ENCODE peak calls at places on chromosomes 6 and 20, in six cellular contexts. One of them, this sample, is unnamed.
A peak's percentile ranks its signal among the peaks of the same experiment; 100 is the strongest.

GRCh38 chr6:88867841-88868558 is 95.4 kb downstream of the RNGTT start:
- DNase-seq in breast epithelium: no peak
- DNase-seq in HCT116: no peak
- DNase-seq in suprapubic skin: no peak
- DNase-seq in stomach: no peak
- DNase-seq in spleen: no peak
- DNase-seq in this sample: no peak

GRCh38 chr6:37376078-37376743 is 22.4 kb downstream of the RNF8 start:
- DNase-seq in suprapubic skin: no peak
- DNase-seq in HCT116: no peak
- DNase-seq in spleen: no peak
- DNase-seq in stomach: no peak
- DNase-seq in breast epithelium: no peak
- DNase-seq in this sample: no peak

GRCh38 chr20:7210910-7211309 is 443.4 kb downstream of the BMP2 start:
- DNase-seq in spleen: no peak
- DNase-seq in HCT116: no peak
- DNase-seq in suprapubic skin: no peak
- DNase-seq in stomach: no peak
- DNase-seq in breast epithelium: no peak
- DNase-seq in this sample: no peak

GRCh38 chr6:7703148-7703680 is 22.7 kb upstream of the BMP6 start:
- DNase-seq in breast epithelium: no peak
- DNase-seq in stomach: no peak
- DNase-seq in HCT116: no peak
- DNase-seq in suprapubic skin: no peak
- DNase-seq in spleen: no peak
- DNase-seq in this sample: no peak

GRCh38 chr20:58790440-58790839 is 60.3 kb downstream of the GNAS-AS1 start:
- DNase-seq in breast epithelium: no peak
- DNase-seq in spleen: peak; percentile 62
- DNase-seq in HCT116: no peak
- DNase-seq in suprapubic skin: no peak
- DNase-seq in stomach: no peak
- DNase-seq in this sample: no peak

GRCh38 chr6:117681321-117681720 is 6.1 kb downstream of the NUS1 start:
- DNase-seq in stomach: no peak
- DNase-seq in suprapubic skin: no peak
- DNase-seq in HCT116: no peak
- DNase-seq in breast epithelium: no peak
- DNase-seq in spleen: no peak
- DNase-seq in this sample: no peak

GRCh38 chr20:4708036-4708435 is 13.7 kb upstream of the PRND start:
- DNase-seq in breast epithelium: no peak
- DNase-seq in suprapubic skin: no peak
- DNase-seq in HCT116: no peak
- DNase-seq in spleen: no peak
- DNase-seq in stomach: peak; percentile 5
- DNase-seq in this sample: no peak

GRCh38 chr20:57038608-57039440 is 227.6 kb downstream of the BMP7 start:
- DNase-seq in breast epithelium: no peak
- DNase-seq in spleen: no peak
- DNase-seq in stomach: no peak
- DNase-seq in HCT116: no peak
- DNase-seq in suprapubic skin: no peak
- DNase-seq in this sample: no peak

GRCh38 chr20:36591854-36592641 is 13.5 kb upstream of the RAB5IF start:
- DNase-seq in stomach: no peak
- DNase-seq in HCT116: peak; percentile 22
- DNase-seq in suprapubic skin: no peak
- DNase-seq in spleen: no peak
- DNase-seq in breast epithelium: no peak
- DNase-seq in this sample: no peak

GRCh38 chr6:41504526-41505021 is 41.6 kb upstream of the FOXP4 start:
- DNase-seq in stomach: no peak
- DNase-seq in HCT116: no peak
- DNase-seq in breast epithelium: no peak
- DNase-seq in suprapubic skin: no peak
- DNase-seq in spleen: no peak
- DNase-seq in this sample: no peak

DNA sequence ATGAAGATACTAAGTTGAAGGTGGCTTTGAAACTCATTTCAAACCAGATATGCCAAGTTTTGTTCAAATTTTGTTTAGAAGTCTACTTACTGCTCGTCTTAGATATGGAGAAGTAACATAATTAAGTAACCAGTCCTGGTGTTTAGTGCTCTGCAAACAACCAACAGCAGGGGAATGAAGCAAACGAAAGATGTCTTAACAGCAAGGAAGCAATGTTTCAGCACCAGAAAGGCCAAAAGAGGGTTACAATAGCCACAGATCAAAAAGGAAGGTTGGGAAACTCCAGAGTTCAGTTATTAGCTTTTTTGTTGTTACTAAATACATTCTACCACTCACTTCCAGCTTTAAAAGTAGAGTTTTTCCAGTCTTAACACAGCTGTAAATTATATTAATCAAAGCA is 45.1 kb downstream of the LHFPL5 start:
- DNase-seq in HCT116: no peak
- DNase-seq in spleen: no peak
- DNase-seq in suprapubic skin: no peak
- DNase-seq in stomach: no peak
- DNase-seq in breast epithelium: no peak
- DNase-seq in this sample: no peak
- TF ChIP-seq POLR2AphosphoS5 in HCT116: no peak
- TF ChIP-seq POLR2AphosphoS5 in spleen: no peak
- TF ChIP-seq POLR2AphosphoS5 in suprapubic skin: no peak
- TF ChIP-seq POLR2AphosphoS5 in stomach: no peak
- TF ChIP-seq POLR2AphosphoS5 in breast epithelium: no peak
- TF ChIP-seq POLR2AphosphoS5 in this sample: no peak

GRCh38 chr20:23050847-23051627 is 1.6 kb upstream of the THBD start:
- DNase-seq in breast epithelium: peak; percentile 63
- DNase-seq in spleen: peak; percentile 91
- DNase-seq in suprapubic skin: peak; percentile 87
- DNase-seq in HCT116: peak; percentile 42
- DNase-seq in stomach: peak; percentile 78
- DNase-seq in this sample: peak; percentile 35

GRCh38 chr20:23047738-23048214 is 1.7 kb downstream of the THBD start:
- DNase-seq in breast epithelium: no peak
- DNase-seq in stomach: peak; percentile 46
- DNase-seq in HCT116: no peak
- DNase-seq in suprapubic skin: no peak
- DNase-seq in spleen: peak; percentile 89
- DNase-seq in this sample: no peak

GRCh38 chr20:23048283-23049200 is 930 bp downstream of the THBD start:
- DNase-seq in breast epithelium: peak; percentile 65
- DNase-seq in spleen: peak; percentile 96
- DNase-seq in HCT116: no peak
- DNase-seq in suprapubic skin: peak; percentile 75
- DNase-seq in stomach: peak; percentile 79
- DNase-seq in this sample: peak; percentile 36

GRCh38 chr20:23049933-23050838 is 714 bp upstream of the THBD start:
- DNase-seq in stomach: peak; percentile 71
- DNase-seq in suprapubic skin: peak; percentile 83
- DNase-seq in breast epithelium: peak; percentile 65
- DNase-seq in spleen: peak; percentile 92
- DNase-seq in HCT116: no peak
- DNase-seq in this sample: no peak

GRCh38 chr20:23049201-23049932 is at the start of gene THBD:
- DNase-seq in breast epithelium: peak; percentile 77
- DNase-seq in suprapubic skin: peak; percentile 89
- DNase-seq in spleen: peak; percentile 92
- DNase-seq in stomach: peak; percentile 76
- DNase-seq in HCT116: no peak
- DNase-seq in this sample: no peak
- TF ChIP-seq POLR2A in breast epithelium: peak; percentile 19
- TF ChIP-seq POLR2A in suprapubic skin: peak; percentile 81
- TF ChIP-seq POLR2A in spleen: peak; percentile 41
- TF ChIP-seq POLR2A in stomach: no peak
- TF ChIP-seq POLR2A in HCT116: no peak
- TF ChIP-seq POLR2A in this sample: no peak

GRCh38 chr6:122663981-122664380 is 53.8 kb downstream of the PKIB start:
- DNase-seq in stomach: no peak
- DNase-seq in HCT116: no peak
- DNase-seq in suprapubic skin: no peak
- DNase-seq in spleen: no peak
- DNase-seq in breast epithelium: no peak
- DNase-seq in this sample: no peak
- TF ChIP-seq POLR2AphosphoS5 in stomach: no peak
- TF ChIP-seq POLR2AphosphoS5 in HCT116: no peak
- TF ChIP-seq POLR2AphosphoS5 in suprapubic skin: no peak
- TF ChIP-seq POLR2AphosphoS5 in spleen: no peak
- TF ChIP-seq POLR2AphosphoS5 in breast epithelium: no peak
- TF ChIP-seq POLR2AphosphoS5 in this sample: no peak

GRCh38 chr6:43773050-43773956 is 3.3 kb downstream of the VEGFA start:
- DNase-seq in stomach: peak; percentile 76
- DNase-seq in breast epithelium: no peak
- DNase-seq in spleen: peak; percentile 85
- DNase-seq in suprapubic skin: no peak
- DNase-seq in HCT116: peak; percentile 44
- DNase-seq in this sample: peak; percentile 81

GRCh38 chr6:43770417-43771209 is 602 bp downstream of the VEGFA start:
- DNase-seq in breast epithelium: peak; percentile 64
- DNase-seq in spleen: peak; percentile 89
- DNase-seq in stomach: peak; percentile 63
- DNase-seq in HCT116: no peak
- DNase-seq in suprapubic skin: no peak
- DNase-seq in this sample: peak; percentile 58

GRCh38 chr6:43772571-43773049 is 2.6 kb downstream of the VEGFA start:
- DNase-seq in stomach: peak; percentile 51
- DNase-seq in breast epithelium: no peak
- DNase-seq in spleen: peak; percentile 74
- DNase-seq in HCT116: no peak
- DNase-seq in suprapubic skin: no peak
- DNase-seq in this sample: no peak

GRCh38 chr6:43771210-43771857 is 1.3 kb downstream of the VEGFA start:
- DNase-seq in HCT116: no peak
- DNase-seq in spleen: peak; percentile 89
- DNase-seq in stomach: peak; percentile 76
- DNase-seq in breast epithelium: peak; percentile 78
- DNase-seq in suprapubic skin: peak; percentile 82
- DNase-seq in this sample: peak; percentile 58

DNA sequence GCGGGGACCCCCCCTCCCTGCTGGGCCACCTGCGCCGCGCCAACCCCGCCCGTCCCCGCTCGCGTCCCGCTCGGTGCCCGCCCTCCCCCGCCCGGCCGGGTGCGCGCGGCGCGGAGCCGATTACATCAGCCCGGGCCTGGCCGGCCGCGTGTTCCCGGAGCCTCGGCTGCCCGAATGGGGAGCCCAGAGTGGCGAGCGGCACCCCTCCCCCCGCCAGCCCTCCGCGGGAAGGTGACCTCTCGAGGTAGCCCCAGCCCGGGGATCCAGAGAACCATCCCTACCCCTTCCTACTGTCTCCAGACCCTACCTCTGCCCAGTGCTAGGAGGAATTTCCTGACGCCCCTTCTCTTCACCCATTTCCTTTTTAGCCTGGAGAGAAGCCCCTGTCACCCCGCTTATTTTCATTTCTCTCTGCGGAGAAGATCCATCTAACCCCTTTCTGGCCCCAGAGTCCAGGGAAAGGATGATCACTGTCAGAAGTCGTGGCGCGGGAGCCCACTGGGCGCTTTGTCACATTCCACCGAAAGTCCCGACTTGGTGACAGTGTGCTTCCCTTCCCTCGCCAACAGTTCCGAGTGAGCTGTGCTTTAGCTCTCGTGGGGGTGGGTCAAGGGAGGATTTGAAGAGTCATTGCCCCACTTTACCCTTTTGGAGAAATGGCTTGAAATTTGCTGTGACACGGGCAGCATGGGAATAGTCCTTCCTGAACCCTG is 2.0 kb downstream of the VEGFA start:
- DNase-seq in suprapubic skin: no peak
- DNase-seq in HCT116: no peak
- DNase-seq in breast epithelium: peak; percentile 75
- DNase-seq in spleen: peak; percentile 91
- DNase-seq in stomach: peak; percentile 85
- DNase-seq in this sample: peak; percentile 75
- TF ChIP-seq POLR2A in suprapubic skin: no peak
- TF ChIP-seq POLR2A in HCT116: no peak
- TF ChIP-seq POLR2A in breast epithelium: no peak
- TF ChIP-seq POLR2A in spleen: no peak
- TF ChIP-seq POLR2A in stomach: no peak
- TF ChIP-seq POLR2A in this sample: no peak